ENCODE peak calls at places on chromosomes 16 and 17, in seven cellular contexts. I is IMR-90, Q is neuronal stem cell, N is H1, F is H9, J is mesenchymal stem cell, K is trophoblast cell. B is an unnamed sample.

GRCh38 chr17:57288034-57288752 is 31.9 kb downstream of the MSI2 start:
- DNase-seq in I (peak; percentile 33), Q (no peak), N (no peak), F (no peak), J (peak; percentile 14), K (peak; percentile 64), B (no peak)

GRCh38 chr17:49575524-49576120 is at the start of gene NXPH3:
- DNase-seq in I (peak; percentile 19), Q (peak; percentile 70), N (peak; percentile 97), F (peak; percentile 94), J (peak; percentile 39), K (peak; percentile 31), B (peak; percentile 80)

GRCh38 chr17:1557355-1558095 is 5.1 kb downstream of the PITPNA start:
- DNase-seq in I (peak; percentile 37), Q (no peak), N (no peak), F (no peak), J (peak; percentile 94), K (peak; percentile 54), B (no peak)

GRCh38 chr17:27810211-27810901 is 10.0 kb upstream of the NOS2 start:
- DNase-seq in I (no peak), Q (no peak), N (no peak), F (peak; percentile 54), J (no peak), K (no peak), B (no peak)

GRCh38 chr17:33039874-33040273 is 48.2 kb downstream of the SPACA3 start:
- DNase-seq in I (peak; percentile 78), Q (no peak), N (no peak), F (no peak), J (peak; percentile 91), K (no peak), B (no peak)

GRCh38 chr17:50692448-50693040 is 15.2 kb downstream of the ANKRD40 start:
- DNase-seq in I (no peak), Q (no peak), N (no peak), F (no peak), J (no peak), K (no peak), B (no peak)

GRCh38 chr16:87361916-87362619 is 21.5 kb downstream of the FBXO31 start:
- DNase-seq in I (no peak), Q (no peak), N (no peak), F (no peak), J (no peak), K (no peak), B (no peak)

GRCh38 chr16:49698931-49699715 is 156.8 kb downstream of the ZNF423 start:
- DNase-seq in I (no peak), Q (no peak), N (no peak), F (no peak), J (peak; percentile 38), K (no peak), B (peak; percentile 27)

GRCh38 chr16:84240455-84240854 is 643 bp upstream of the KCNG4 start:
- DNase-seq in I (no peak), Q (no peak), N (no peak), F (no peak), J (no peak), K (no peak), B (no peak)

GRCh38 chr17:33447090-33447489 is 154.0 kb upstream of the ASIC2 start:
- DNase-seq in I (no peak), Q (no peak), N (no peak), F (no peak), J (no peak), K (no peak), B (no peak)

GRCh38 chr16:68668266-68668665 is 23.2 kb downstream of the CDH3 start:
- DNase-seq in I (peak; percentile 5), Q (no peak), N (no peak), F (no peak), J (no peak), K (no peak), B (no peak)

GRCh38 chr17:51765558-51766145 is 392.9 kb downstream of the CA10 start:
- DNase-seq in I (no peak), Q (no peak), N (no peak), F (no peak), J (no peak), K (no peak), B (no peak)

GRCh38 chr17:8608001-8608400 is 22.5 kb downstream of the MYH10 start:
- DNase-seq in I (no peak), Q (no peak), N (no peak), F (no peak), J (no peak), K (peak; percentile 7), B (no peak)

GRCh38 chr17:82242977-82243647 is 14.3 kb downstream of the SLC16A3 start:
- DNase-seq in I (peak; percentile 83), Q (no peak), N (no peak), F (no peak), J (peak; percentile 52), K (no peak), B (no peak)

GRCh38 chr17:71338396-71338795 is 782.4 kb upstream of the SOX9 start:
- DNase-seq in I (peak; percentile 43), Q (no peak), N (no peak), F (no peak), J (peak; percentile 48), K (no peak), B (no peak)

GRCh38 chr17:28335959-28336871 is 654 bp downstream of the TNFAIP1 start:
- DNase-seq in I (peak; percentile 94), Q (peak; percentile 85), N (peak; percentile 70), F (peak; percentile 90), J (peak; percentile 94), K (peak; percentile 74), B (peak; percentile 98)

GRCh38 chr17:17769869-17770361 is 66.9 kb downstream of the SREBF1 start:
- DNase-seq in I (no peak), Q (no peak), N (no peak), F (no peak), J (no peak), K (no peak), B (no peak)

GRCh38 chr17:58272367-58273280 is 8.1 kb downstream of the MPO start:
- DNase-seq in I (no peak), Q (no peak), N (peak; percentile 29), F (no peak), J (no peak), K (no peak), B (no peak)

GRCh38 chr16:30449116-30449435 is 3.4 kb upstream of the SEPHS2 start:
- DNase-seq in I (no peak), Q (no peak), N (no peak), F (no peak), J (no peak), K (no peak), B (no peak)
- H3K79me1 ChIP-seq in I (peaks cover 12% of the 10 kb centered on the region), Q (peaks cover 4% of the 10 kb centered on the region), N (peaks cover 8% of the 10 kb centered on the region), F (no peaks in the 10 kb centered on the region), J (peaks cover 5% of the 10 kb centered on the region), K (peaks cover 9% of the 10 kb centered on the region), B (peaks cover 4% of the 10 kb centered on the region)

GRCh38 chr16:12411521-12411920 is 392.2 kb downstream of the CPPED1 start:
- DNase-seq in I (no peak), Q (no peak), N (no peak), F (no peak), J (no peak), K (no peak), B (no peak)
- H4K8ac ChIP-seq in I (no peak overlapping the region), Q (no peak overlapping the region), N (no peak overlapping the region), F (no peak overlapping the region), J (no peak overlapping the region), K (no peak overlapping the region), B (no peak overlapping the region)

GRCh38 chr16:2161911-2162310 is 6.3 kb downstream of the TRAF7 start:
- DNase-seq in I (no peak), Q (no peak), N (no peak), F (no peak), J (no peak), K (no peak), B (no peak)

GRCh38 chr16:2160915-2161551 is 5.5 kb downstream of the TRAF7 start:
- DNase-seq in I (peak; percentile 69), Q (no peak), N (no peak), F (no peak), J (no peak), K (no peak), B (no peak)

GRCh38 chr16:2165861-2166260 is 10.3 kb downstream of the TRAF7 start:
- DNase-seq in I (no peak), Q (no peak), N (no peak), F (no peak), J (no peak), K (no peak), B (no peak)

GRCh38 chr16:2163211-2163881 is 7.8 kb downstream of the TRAF7 start:
- DNase-seq in I (no peak), Q (no peak), N (no peak), F (no peak), J (no peak), K (no peak), B (no peak)

GRCh38 chr16:2162676-2163118 is 7.1 kb downstream of the TRAF7 start:
- DNase-seq in I (no peak), Q (no peak), N (no peak), F (no peak), J (no peak), K (no peak), B (no peak)
- H3K79me1 ChIP-seq in I (peaks cover 64% of the 10 kb centered on the region), Q (peaks cover 39% of the 10 kb centered on the region), N (peaks cover 24% of the 10 kb centered on the region), F (peaks cover 9% of the 10 kb centered on the region), J (peaks cover 17% of the 10 kb centered on the region), K (no peaks in the 10 kb centered on the region), B (peaks cover 16% of the 10 kb centered on the region)

GRCh38 chr16:8469102-8469778 is 121.1 kb downstream of the TMEM114 start:
- DNase-seq in I (no peak), Q (no peak), N (no peak), F (no peak), J (no peak), K (no peak), B (no peak)

GRCh38 chr16:8464979-8465378 is 125.3 kb downstream of the TMEM114 start:
- DNase-seq in I (no peak), Q (no peak), N (no peak), F (no peak), J (no peak), K (no peak), B (peak; percentile 11)
- H4K8ac ChIP-seq in I (no peak overlapping the region), Q (no peak overlapping the region), N (no peak overlapping the region), F (no peak overlapping the region), J (no peak overlapping the region), K (no peak overlapping the region), B (no peak overlapping the region)

GRCh38 chr17:12230411-12230810 is 209.7 kb downstream of the MAP2K4 start:
- DNase-seq in I (peak; percentile 53), Q (no peak), N (no peak), F (no peak), J (no peak), K (peak; percentile 40), B (no peak)
- H3K79me1 ChIP-seq in I (no peaks in the 10 kb centered on the region), Q (no peaks in the 10 kb centered on the region), N (no peaks in the 10 kb centered on the region), F (no peaks in the 10 kb centered on the region), J (no peaks in the 10 kb centered on the region), K (no peaks in the 10 kb centered on the region), B (no peaks in the 10 kb centered on the region)

DNA sequence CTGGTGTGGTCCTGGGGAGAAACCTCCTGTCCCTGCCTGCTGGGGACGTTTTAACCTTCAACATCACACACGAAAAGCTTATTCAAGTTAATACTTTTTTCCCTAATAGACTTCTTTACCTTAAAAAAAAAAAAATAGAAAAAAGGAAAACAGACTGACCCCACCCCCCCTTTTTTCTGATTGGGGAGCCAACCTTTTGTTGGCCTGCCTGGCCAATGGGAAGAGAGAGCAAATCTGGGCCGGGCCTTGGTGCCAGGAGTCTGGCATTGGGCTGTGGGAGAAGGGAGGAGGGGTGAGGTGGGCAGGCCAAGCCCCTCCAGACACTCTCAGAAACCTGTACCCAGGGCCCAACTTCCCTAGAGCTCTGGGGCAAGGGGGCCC is 3.0 kb downstream of the CBX8 start:
- DNase-seq in I (no peak), Q (no peak), N (no peak), F (peak; percentile 92), J (no peak), K (no peak), B (peak; percentile 83)
- H4K8ac ChIP-seq in I (peak overlapping the region; percentile 93), Q (no peak overlapping the region), N (no peak overlapping the region), F (no peak overlapping the region), J (peak overlapping the region; percentile 8), K (no peak overlapping the region), B (no peak overlapping the region)